ENCODE peak calls at places on chromosome 10, in four cellular contexts. N is NCI-H345; S is activated CD4-positive, CD25-positive, alpha-beta regulatory T cell treated with anti-CD3 and anti-CD28 coated beads, Interleukin-2, amount 50 U/mL, for 72 hours; M is NCI-H1417. L is an unnamed sample.

GRCh38 chr10:63681965-63682704 is 160.9 kb downstream of the REEP3 start:
- DNase-seq in N (no peak), S (no peak), M (no peak), L (no peak)

GRCh38 chr10:20059084-20059835 is 243.0 kb downstream of the PLXDC2 start:
- DNase-seq in N (no peak), S (no peak), M (no peak), L (no peak)

GRCh38 chr10:92279297-92279696 is 11.6 kb downstream of the CPEB3 start:
- DNase-seq in N (no peak), S (no peak), M (no peak), L (no peak)

GRCh38 chr10:76643465-76643864 is 994.1 kb downstream of the KCNMA1 start:
- DNase-seq in N (peak; percentile 48), S (no peak), M (peak; percentile 25), L (peak; percentile 63)

GRCh38 chr10:1549591-1550290 is 187.6 kb downstream of the ADARB2 start:
- DNase-seq in N (peak; percentile 58), S (no peak), M (peak; percentile 33), L (no peak)

GRCh38 chr10:118914626-118915025 is 114.9 kb upstream of the NANOS1 start:
- DNase-seq in N (no peak), S (no peak), M (no peak), L (peak; percentile 18)

GRCh38 chr10:96673318-96674099 is 46.8 kb downstream of the PIK3AP1 start:
- DNase-seq in N (no peak), S (no peak), M (peak; percentile 1), L (peak; percentile 49)

GRCh38 chr10:104309980-104310978 is 28.0 kb downstream of the ITPRIP start:
- DNase-seq in N (no peak), S (peak; percentile 24), M (no peak), L (no peak)

GRCh38 chr10:37816290-37816689 is 41.1 kb downstream of the ZNF248 start:
- DNase-seq in N (no peak), S (no peak), M (no peak), L (no peak)

GRCh38 chr10:125121003-125121402 is 39.4 kb downstream of the CTBP2 start:
- DNase-seq in N (no peak), S (no peak), M (no peak), L (peak; percentile 50)

GRCh38 chr10:4851846-4852245 is 25.8 kb downstream of the AKR1E2 start:
- DNase-seq in N (no peak), S (no peak), M (no peak), L (no peak)